ENCODE peak calls at places on chromosomes 3 and 15, in six cellular contexts. A, O, U, K, W and D are unnamed samples.

GRCh38 chr3:177377166-177377565 is 179.9 kb upstream of the TBL1XR1 start:
- DNase-seq in A (no peak), O (no peak), U (no peak), K (no peak), W (no peak), D (peak)

GRCh38 chr15:94083467-94083991 is 147.8 kb upstream of the MCTP2 start:
- DNase-seq in A (peak), O (no peak), U (no peak), K (peak), W (no peak), D (no peak)

GRCh38 chr3:33030802-33031201 is 66.1 kb downstream of the GLB1 start:
- DNase-seq in A (no peak), O (no peak), U (no peak), K (no peak), W (no peak), D (no peak)

GRCh38 chr3:26636328-26636727 is 13.8 kb downstream of the LRRC3B start:
- DNase-seq in A (no peak), O (no peak), U (no peak), K (no peak), W (no peak), D (no peak)

GRCh38 chr15:89593018-89593417 is 17.7 kb downstream of the TICRR start:
- DNase-seq in A (no peak), O (no peak), U (no peak), K (no peak), W (no peak), D (no peak)

GRCh38 chr15:90342655-90343054 is 9.4 kb upstream of the ZNF774 start:
- DNase-seq in A (no peak), O (no peak), U (no peak), K (no peak), W (no peak), D (no peak)

GRCh38 chr15:30924353-30924752 is 20.6 kb downstream of the FAN1 start:
- DNase-seq in A (peak), O (no peak), U (no peak), K (peak), W (no peak), D (peak)

GRCh38 chr15:37017031-37017625 is 83.2 kb downstream of the MEIS2 start:
- DNase-seq in A (no peak), O (no peak), U (no peak), K (no peak), W (no peak), D (no peak)

GRCh38 chr3:43523454-43524053 is 98.3 kb downstream of the ANO10 start:
- DNase-seq in A (no peak), O (no peak), U (no peak), K (no peak), W (no peak), D (peak)

GRCh38 chr15:41490355-41490754 is 3.3 kb upstream of the ITPKA start:
- DNase-seq in A (peak), O (no peak), U (no peak), K (peak), W (no peak), D (peak)

GRCh38 chr3:114624047-114624445 is 330.2 kb downstream of the TIGIT start:
- DNase-seq in A (no peak), O (no peak), U (no peak), K (peak), W (no peak), D (peak)

GRCh38 chr3:7074217-7074616 is 213.3 kb downstream of the GRM7 start:
- DNase-seq in A (no peak), O (no peak), U (no peak), K (no peak), W (no peak), D (no peak)

GRCh38 chr15:77649610-77650009 is 16.9 kb upstream of the LINGO1 start:
- DNase-seq in A (no peak), O (no peak), U (no peak), K (no peak), W (no peak), D (no peak)

GRCh38 chr3:169044341-169045113 is 619.0 kb downstream of the MECOM start:
- DNase-seq in A (peak), O (no peak), U (no peak), K (peak), W (no peak), D (peak)